ENCODE peak calls at places on chromosomes 7 and 10, in eight cellular contexts. One of them, this sample, is unnamed.

GRCh38 chr7:86914468-86915054 is 144.9 kb downstream of the ELAPOR2 start:
- DNase-seq in endothelial cell: no peak
- DNase-seq in esophagus squamous epithelium: no peak
- DNase-seq in IMR-90: peak
- DNase-seq in stimulated activated CD4-positive, alpha-beta T cell treated with anti-CD3 and anti-CD28 coated beads, Interleukin-12 subunit alpha, Interleukin-12 subunit beta, amount 100 ng/mL, for 48 hours: no peak
- DNase-seq in breast epithelium: no peak
- DNase-seq in AG04450: no peak
- DNase-seq in GM12865: peak
- DNase-seq in this sample: no peak

GRCh38 chr7:155361363-155361680 is 63.6 kb downstream of the INSIG1 start:
- DNase-seq in endothelial cell: no peak
- DNase-seq in esophagus squamous epithelium: no peak
- DNase-seq in IMR-90: no peak
- DNase-seq in stimulated activated CD4-positive, alpha-beta T cell treated with anti-CD3 and anti-CD28 coated beads, Interleukin-12 subunit alpha, Interleukin-12 subunit beta, amount 100 ng/mL, for 48 hours: no peak
- DNase-seq in breast epithelium: no peak
- DNase-seq in AG04450: no peak
- DNase-seq in GM12865: no peak
- DNase-seq in this sample: no peak

GRCh38 chr10:33899578-33900531 is 565.4 kb upstream of the NRP1 start:
- DNase-seq in endothelial cell: no peak
- DNase-seq in esophagus squamous epithelium: no peak
- DNase-seq in IMR-90: peak
- DNase-seq in stimulated activated CD4-positive, alpha-beta T cell treated with anti-CD3 and anti-CD28 coated beads, Interleukin-12 subunit alpha, Interleukin-12 subunit beta, amount 100 ng/mL, for 48 hours: no peak
- DNase-seq in breast epithelium: no peak
- DNase-seq in AG04450: no peak
- DNase-seq in GM12865: no peak
- DNase-seq in this sample: no peak

GRCh38 chr7:151451626-151452025 is 11.7 kb upstream of the CRYGN start:
- DNase-seq in endothelial cell: no peak
- DNase-seq in esophagus squamous epithelium: no peak
- DNase-seq in IMR-90: no peak
- DNase-seq in stimulated activated CD4-positive, alpha-beta T cell treated with anti-CD3 and anti-CD28 coated beads, Interleukin-12 subunit alpha, Interleukin-12 subunit beta, amount 100 ng/mL, for 48 hours: no peak
- DNase-seq in breast epithelium: no peak
- DNase-seq in AG04450: no peak
- DNase-seq in GM12865: no peak
- DNase-seq in this sample: no peak

GRCh38 chr7:75531359-75531821 is 39.3 kb downstream of the SPDYE5 start:
- DNase-seq in endothelial cell: no peak
- DNase-seq in esophagus squamous epithelium: no peak
- DNase-seq in IMR-90: peak
- DNase-seq in stimulated activated CD4-positive, alpha-beta T cell treated with anti-CD3 and anti-CD28 coated beads, Interleukin-12 subunit alpha, Interleukin-12 subunit beta, amount 100 ng/mL, for 48 hours: no peak
- DNase-seq in breast epithelium: no peak
- DNase-seq in AG04450: no peak
- DNase-seq in GM12865: no peak
- DNase-seq in this sample: no peak

GRCh38 chr10:70197235-70197952 is 27.1 kb upstream of the SAR1A start:
- DNase-seq in endothelial cell: no peak
- DNase-seq in esophagus squamous epithelium: no peak
- DNase-seq in IMR-90: no peak
- DNase-seq in stimulated activated CD4-positive, alpha-beta T cell treated with anti-CD3 and anti-CD28 coated beads, Interleukin-12 subunit alpha, Interleukin-12 subunit beta, amount 100 ng/mL, for 48 hours: no peak
- DNase-seq in breast epithelium: no peak
- DNase-seq in AG04450: no peak
- DNase-seq in GM12865: no peak
- DNase-seq in this sample: no peak

GRCh38 chr7:122314284-122314683 is 9.7 kb upstream of the FEZF1 start:
- DNase-seq in endothelial cell: no peak
- DNase-seq in esophagus squamous epithelium: no peak
- DNase-seq in IMR-90: no peak
- DNase-seq in stimulated activated CD4-positive, alpha-beta T cell treated with anti-CD3 and anti-CD28 coated beads, Interleukin-12 subunit alpha, Interleukin-12 subunit beta, amount 100 ng/mL, for 48 hours: no peak
- DNase-seq in breast epithelium: no peak
- DNase-seq in AG04450: no peak
- DNase-seq in GM12865: no peak
- DNase-seq in this sample: no peak

GRCh38 chr7:41294556-41295454 is 408.1 kb downstream of the INHBA start:
- DNase-seq in endothelial cell: no peak
- DNase-seq in esophagus squamous epithelium: no peak
- DNase-seq in IMR-90: no peak
- DNase-seq in stimulated activated CD4-positive, alpha-beta T cell treated with anti-CD3 and anti-CD28 coated beads, Interleukin-12 subunit alpha, Interleukin-12 subunit beta, amount 100 ng/mL, for 48 hours: no peak
- DNase-seq in breast epithelium: no peak
- DNase-seq in AG04450: no peak
- DNase-seq in GM12865: no peak
- DNase-seq in this sample: no peak

GRCh38 chr7:72326365-72326764 is 85.8 kb downstream of the CALN1 start:
- DNase-seq in endothelial cell: no peak
- DNase-seq in esophagus squamous epithelium: no peak
- DNase-seq in IMR-90: no peak
- DNase-seq in stimulated activated CD4-positive, alpha-beta T cell treated with anti-CD3 and anti-CD28 coated beads, Interleukin-12 subunit alpha, Interleukin-12 subunit beta, amount 100 ng/mL, for 48 hours: no peak
- DNase-seq in breast epithelium: no peak
- DNase-seq in AG04450: no peak
- DNase-seq in GM12865: no peak
- DNase-seq in this sample: no peak

GRCh38 chr7:100887955-100888481 is 1.5 kb downstream of the UFSP1 start:
- DNase-seq in endothelial cell: no peak
- DNase-seq in esophagus squamous epithelium: no peak
- DNase-seq in IMR-90: no peak
- DNase-seq in stimulated activated CD4-positive, alpha-beta T cell treated with anti-CD3 and anti-CD28 coated beads, Interleukin-12 subunit alpha, Interleukin-12 subunit beta, amount 100 ng/mL, for 48 hours: no peak
- DNase-seq in breast epithelium: no peak
- DNase-seq in AG04450: no peak
- DNase-seq in GM12865: no peak
- DNase-seq in this sample: no peak

GRCh38 chr10:71344916-71345557 is 26.0 kb downstream of the SLC29A3 start:
- DNase-seq in endothelial cell: no peak
- DNase-seq in esophagus squamous epithelium: no peak
- DNase-seq in IMR-90: no peak
- DNase-seq in stimulated activated CD4-positive, alpha-beta T cell treated with anti-CD3 and anti-CD28 coated beads, Interleukin-12 subunit alpha, Interleukin-12 subunit beta, amount 100 ng/mL, for 48 hours: no peak
- DNase-seq in breast epithelium: no peak
- DNase-seq in AG04450: no peak
- DNase-seq in GM12865: no peak
- DNase-seq in this sample: no peak

GRCh38 chr7:158754746-158755444 is 50.3 kb upstream of the NCAPG2 start:
- DNase-seq in endothelial cell: no peak
- DNase-seq in esophagus squamous epithelium: no peak
- DNase-seq in IMR-90: peak
- DNase-seq in stimulated activated CD4-positive, alpha-beta T cell treated with anti-CD3 and anti-CD28 coated beads, Interleukin-12 subunit alpha, Interleukin-12 subunit beta, amount 100 ng/mL, for 48 hours: no peak
- DNase-seq in breast epithelium: no peak
- DNase-seq in AG04450: no peak
- DNase-seq in GM12865: no peak
- DNase-seq in this sample: no peak

GRCh38 chr7:142793156-142793555 is 22.4 kb downstream of the PRSS2 start:
- DNase-seq in endothelial cell: no peak
- DNase-seq in esophagus squamous epithelium: no peak
- DNase-seq in IMR-90: no peak
- DNase-seq in stimulated activated CD4-positive, alpha-beta T cell treated with anti-CD3 and anti-CD28 coated beads, Interleukin-12 subunit alpha, Interleukin-12 subunit beta, amount 100 ng/mL, for 48 hours: no peak
- DNase-seq in breast epithelium: no peak
- DNase-seq in AG04450: no peak
- DNase-seq in GM12865: no peak
- DNase-seq in this sample: no peak

GRCh38 chr10:36493511-36493880 is 631.9 kb upstream of the ANKRD30A start:
- DNase-seq in endothelial cell: no peak
- DNase-seq in esophagus squamous epithelium: no peak
- DNase-seq in IMR-90: peak
- DNase-seq in stimulated activated CD4-positive, alpha-beta T cell treated with anti-CD3 and anti-CD28 coated beads, Interleukin-12 subunit alpha, Interleukin-12 subunit beta, amount 100 ng/mL, for 48 hours: no peak
- DNase-seq in breast epithelium: no peak
- DNase-seq in AG04450: no peak
- DNase-seq in GM12865: no peak
- DNase-seq in this sample: no peak

GRCh38 chr10:73991203-73991602 is 6.7 kb upstream of the VCL start:
- DNase-seq in endothelial cell: no peak
- DNase-seq in esophagus squamous epithelium: no peak
- DNase-seq in IMR-90: no peak
- DNase-seq in stimulated activated CD4-positive, alpha-beta T cell treated with anti-CD3 and anti-CD28 coated beads, Interleukin-12 subunit alpha, Interleukin-12 subunit beta, amount 100 ng/mL, for 48 hours: no peak
- DNase-seq in breast epithelium: no peak
- DNase-seq in AG04450: no peak
- DNase-seq in GM12865: no peak
- DNase-seq in this sample: no peak

GRCh38 chr10:81696609-81697388 is 178.2 kb upstream of the NRG3 start:
- DNase-seq in endothelial cell: no peak
- DNase-seq in esophagus squamous epithelium: no peak
- DNase-seq in IMR-90: no peak
- DNase-seq in stimulated activated CD4-positive, alpha-beta T cell treated with anti-CD3 and anti-CD28 coated beads, Interleukin-12 subunit alpha, Interleukin-12 subunit beta, amount 100 ng/mL, for 48 hours: no peak
- DNase-seq in breast epithelium: no peak
- DNase-seq in AG04450: no peak
- DNase-seq in GM12865: no peak
- DNase-seq in this sample: no peak

GRCh38 chr10:118592675-118593330 is 2.6 kb downstream of the PRLHR start:
- DNase-seq in endothelial cell: no peak
- DNase-seq in esophagus squamous epithelium: no peak
- DNase-seq in IMR-90: no peak
- DNase-seq in stimulated activated CD4-positive, alpha-beta T cell treated with anti-CD3 and anti-CD28 coated beads, Interleukin-12 subunit alpha, Interleukin-12 subunit beta, amount 100 ng/mL, for 48 hours: no peak
- DNase-seq in breast epithelium: no peak
- DNase-seq in AG04450: no peak
- DNase-seq in GM12865: no peak
- DNase-seq in this sample: no peak

GRCh38 chr7:93015193-93016084 is 102.3 kb downstream of the SAMD9 start:
- DNase-seq in endothelial cell: no peak
- DNase-seq in esophagus squamous epithelium: no peak
- DNase-seq in IMR-90: peak
- DNase-seq in stimulated activated CD4-positive, alpha-beta T cell treated with anti-CD3 and anti-CD28 coated beads, Interleukin-12 subunit alpha, Interleukin-12 subunit beta, amount 100 ng/mL, for 48 hours: no peak
- DNase-seq in breast epithelium: no peak
- DNase-seq in AG04450: no peak
- DNase-seq in GM12865: no peak
- DNase-seq in this sample: no peak

GRCh38 chr10:115953203-115953602 is 319.8 kb downstream of the GFRA1 start:
- DNase-seq in endothelial cell: no peak
- DNase-seq in esophagus squamous epithelium: no peak
- DNase-seq in IMR-90: peak
- DNase-seq in stimulated activated CD4-positive, alpha-beta T cell treated with anti-CD3 and anti-CD28 coated beads, Interleukin-12 subunit alpha, Interleukin-12 subunit beta, amount 100 ng/mL, for 48 hours: no peak
- DNase-seq in breast epithelium: no peak
- DNase-seq in AG04450: no peak
- DNase-seq in GM12865: no peak
- DNase-seq in this sample: no peak

GRCh38 chr10:24944512-24945255 is 7.7 kb downstream of the PRTFDC1 start:
- DNase-seq in endothelial cell: no peak
- DNase-seq in esophagus squamous epithelium: no peak
- DNase-seq in IMR-90: peak
- DNase-seq in stimulated activated CD4-positive, alpha-beta T cell treated with anti-CD3 and anti-CD28 coated beads, Interleukin-12 subunit alpha, Interleukin-12 subunit beta, amount 100 ng/mL, for 48 hours: no peak
- DNase-seq in breast epithelium: no peak
- DNase-seq in AG04450: no peak
- DNase-seq in GM12865: peak
- DNase-seq in this sample: no peak

GRCh38 chr10:95730233-95730632 is 25.7 kb upstream of the ENTPD1 start:
- DNase-seq in endothelial cell: no peak
- DNase-seq in esophagus squamous epithelium: no peak
- DNase-seq in IMR-90: no peak
- DNase-seq in stimulated activated CD4-positive, alpha-beta T cell treated with anti-CD3 and anti-CD28 coated beads, Interleukin-12 subunit alpha, Interleukin-12 subunit beta, amount 100 ng/mL, for 48 hours: no peak
- DNase-seq in breast epithelium: no peak
- DNase-seq in AG04450: no peak
- DNase-seq in GM12865: no peak
- DNase-seq in this sample: no peak

GRCh38 chr7:158898025-158898424 is 41.7 kb downstream of the DYNC2I1 start:
- DNase-seq in endothelial cell: no peak
- DNase-seq in esophagus squamous epithelium: no peak
- DNase-seq in IMR-90: no peak
- DNase-seq in stimulated activated CD4-positive, alpha-beta T cell treated with anti-CD3 and anti-CD28 coated beads, Interleukin-12 subunit alpha, Interleukin-12 subunit beta, amount 100 ng/mL, for 48 hours: no peak
- DNase-seq in breast epithelium: no peak
- DNase-seq in AG04450: no peak
- DNase-seq in GM12865: no peak
- DNase-seq in this sample: no peak

GRCh38 chr7:4003536-4003935 is 678.6 kb upstream of the FOXK1 start:
- DNase-seq in endothelial cell: no peak
- DNase-seq in esophagus squamous epithelium: no peak
- DNase-seq in IMR-90: no peak
- DNase-seq in stimulated activated CD4-positive, alpha-beta T cell treated with anti-CD3 and anti-CD28 coated beads, Interleukin-12 subunit alpha, Interleukin-12 subunit beta, amount 100 ng/mL, for 48 hours: no peak
- DNase-seq in breast epithelium: no peak
- DNase-seq in AG04450: no peak
- DNase-seq in GM12865: no peak
- DNase-seq in this sample: no peak

GRCh38 chr7:7707756-7708310 is 10.6 kb downstream of the RPA3 start:
- DNase-seq in endothelial cell: no peak
- DNase-seq in esophagus squamous epithelium: no peak
- DNase-seq in IMR-90: peak
- DNase-seq in stimulated activated CD4-positive, alpha-beta T cell treated with anti-CD3 and anti-CD28 coated beads, Interleukin-12 subunit alpha, Interleukin-12 subunit beta, amount 100 ng/mL, for 48 hours: no peak
- DNase-seq in breast epithelium: no peak
- DNase-seq in AG04450: no peak
- DNase-seq in GM12865: no peak
- DNase-seq in this sample: no peak

GRCh38 chr10:78568664-78569063 is 500.1 kb upstream of the ZMIZ1 start:
- DNase-seq in endothelial cell: no peak
- DNase-seq in esophagus squamous epithelium: no peak
- DNase-seq in IMR-90: no peak
- DNase-seq in stimulated activated CD4-positive, alpha-beta T cell treated with anti-CD3 and anti-CD28 coated beads, Interleukin-12 subunit alpha, Interleukin-12 subunit beta, amount 100 ng/mL, for 48 hours: no peak
- DNase-seq in breast epithelium: no peak
- DNase-seq in AG04450: no peak
- DNase-seq in GM12865: no peak
- DNase-seq in this sample: no peak

GRCh38 chr7:28405662-28406061 is 6.7 kb upstream of the CREB5 start:
- DNase-seq in endothelial cell: no peak
- DNase-seq in esophagus squamous epithelium: no peak
- DNase-seq in IMR-90: peak
- DNase-seq in stimulated activated CD4-positive, alpha-beta T cell treated with anti-CD3 and anti-CD28 coated beads, Interleukin-12 subunit alpha, Interleukin-12 subunit beta, amount 100 ng/mL, for 48 hours: no peak
- DNase-seq in breast epithelium: peak
- DNase-seq in AG04450: peak
- DNase-seq in GM12865: no peak
- DNase-seq in this sample: no peak

GRCh38 chr7:2104716-2105115 is 128.0 kb downstream of the MAD1L1 start:
- DNase-seq in endothelial cell: no peak
- DNase-seq in esophagus squamous epithelium: no peak
- DNase-seq in IMR-90: no peak
- DNase-seq in stimulated activated CD4-positive, alpha-beta T cell treated with anti-CD3 and anti-CD28 coated beads, Interleukin-12 subunit alpha, Interleukin-12 subunit beta, amount 100 ng/mL, for 48 hours: no peak
- DNase-seq in breast epithelium: no peak
- DNase-seq in AG04450: no peak
- DNase-seq in GM12865: no peak
- DNase-seq in this sample: no peak

GRCh38 chr10:22103701-22104100 is 100.2 kb upstream of the DNAJC1 start:
- DNase-seq in endothelial cell: no peak
- DNase-seq in esophagus squamous epithelium: no peak
- DNase-seq in IMR-90: no peak
- DNase-seq in stimulated activated CD4-positive, alpha-beta T cell treated with anti-CD3 and anti-CD28 coated beads, Interleukin-12 subunit alpha, Interleukin-12 subunit beta, amount 100 ng/mL, for 48 hours: no peak
- DNase-seq in breast epithelium: no peak
- DNase-seq in AG04450: no peak
- DNase-seq in GM12865: peak
- DNase-seq in this sample: no peak